ENCODE peak calls at places on chromosomes 4 and X, in nine cellular contexts. One of them, this sample, is unnamed.

GRCh38 chrX:41435708-41436107 is 11.4 kb upstream of the NYX start:
- DNase-seq in AG04449: no peak
- DNase-seq in psoas muscle: no peak
- DNase-seq in AG04450: no peak
- DNase-seq in fibroblast of the aortic adventitia: no peak
- DNase-seq in epithelial cell of esophagus: no peak
- DNase-seq in GM06990: no peak
- DNase-seq in activated B cell treated with CpG ODN at 0.5 μM for 24 hours: no peak
- DNase-seq in cardiac muscle cell: no peak
- DNase-seq in this sample: no peak

GRCh38 chr4:113449407-113449974 is 312.0 kb downstream of the CAMK2D start:
- DNase-seq in AG04449: no peak
- DNase-seq in psoas muscle: no peak
- DNase-seq in AG04450: no peak
- DNase-seq in fibroblast of the aortic adventitia: peak
- DNase-seq in epithelial cell of esophagus: no peak
- DNase-seq in GM06990: no peak
- DNase-seq in activated B cell treated with CpG ODN at 0.5 μM for 24 hours: no peak
- DNase-seq in cardiac muscle cell: peak
- DNase-seq in this sample: no peak

GRCh38 chr4:127210877-127211276 is 421.9 kb upstream of the INTU start:
- DNase-seq in AG04449: no peak
- DNase-seq in psoas muscle: no peak
- DNase-seq in AG04450: no peak
- DNase-seq in fibroblast of the aortic adventitia: no peak
- DNase-seq in epithelial cell of esophagus: no peak
- DNase-seq in GM06990: no peak
- DNase-seq in activated B cell treated with CpG ODN at 0.5 μM for 24 hours: no peak
- DNase-seq in cardiac muscle cell: peak
- DNase-seq in this sample: no peak

GRCh38 chr4:186953601-186954260 is 230.1 kb upstream of the FAT1 start:
- DNase-seq in AG04449: no peak
- DNase-seq in psoas muscle: peak
- DNase-seq in AG04450: no peak
- DNase-seq in fibroblast of the aortic adventitia: no peak
- DNase-seq in epithelial cell of esophagus: no peak
- DNase-seq in GM06990: no peak
- DNase-seq in activated B cell treated with CpG ODN at 0.5 μM for 24 hours: no peak
- DNase-seq in cardiac muscle cell: no peak
- DNase-seq in this sample: no peak

GRCh38 chr4:109548655-109549054 is 11.4 kb upstream of the MCUB start:
- DNase-seq in AG04449: peak
- DNase-seq in psoas muscle: no peak
- DNase-seq in AG04450: peak
- DNase-seq in fibroblast of the aortic adventitia: peak
- DNase-seq in epithelial cell of esophagus: peak
- DNase-seq in GM06990: no peak
- DNase-seq in activated B cell treated with CpG ODN at 0.5 μM for 24 hours: no peak
- DNase-seq in cardiac muscle cell: peak
- DNase-seq in this sample: peak

GRCh38 chr4:25406081-25406692 is 29.1 kb downstream of the ANAPC4 start:
- DNase-seq in AG04449: no peak
- DNase-seq in psoas muscle: no peak
- DNase-seq in AG04450: peak
- DNase-seq in fibroblast of the aortic adventitia: peak
- DNase-seq in epithelial cell of esophagus: no peak
- DNase-seq in GM06990: no peak
- DNase-seq in activated B cell treated with CpG ODN at 0.5 μM for 24 hours: no peak
- DNase-seq in cardiac muscle cell: peak
- DNase-seq in this sample: no peak

GRCh38 chr4:185880571-185880970 is 68.6 kb upstream of the SORBS2 start:
- DNase-seq in AG04449: no peak
- DNase-seq in psoas muscle: no peak
- DNase-seq in AG04450: no peak
- DNase-seq in fibroblast of the aortic adventitia: no peak
- DNase-seq in epithelial cell of esophagus: no peak
- DNase-seq in GM06990: no peak
- DNase-seq in activated B cell treated with CpG ODN at 0.5 μM for 24 hours: no peak
- DNase-seq in cardiac muscle cell: no peak
- DNase-seq in this sample: no peak

GRCh38 chrX:12971282-12972003 is 3.5 kb upstream of the TMSB4X start:
- DNase-seq in AG04449: no peak
- DNase-seq in psoas muscle: no peak
- DNase-seq in AG04450: no peak
- DNase-seq in fibroblast of the aortic adventitia: no peak
- DNase-seq in epithelial cell of esophagus: no peak
- DNase-seq in GM06990: no peak
- DNase-seq in activated B cell treated with CpG ODN at 0.5 μM for 24 hours: no peak
- DNase-seq in cardiac muscle cell: no peak
- DNase-seq in this sample: no peak

GRCh38 chr4:76156635-76157034 is 8.4 kb upstream of the NUP54 start:
- DNase-seq in AG04449: no peak
- DNase-seq in psoas muscle: no peak
- DNase-seq in AG04450: no peak
- DNase-seq in fibroblast of the aortic adventitia: no peak
- DNase-seq in epithelial cell of esophagus: peak
- DNase-seq in GM06990: no peak
- DNase-seq in activated B cell treated with CpG ODN at 0.5 μM for 24 hours: no peak
- DNase-seq in cardiac muscle cell: peak
- DNase-seq in this sample: no peak

GRCh38 chr4:153763404-153763803 is 3.6 kb upstream of the RNF175 start:
- DNase-seq in AG04449: no peak
- DNase-seq in psoas muscle: no peak
- DNase-seq in AG04450: no peak
- DNase-seq in fibroblast of the aortic adventitia: no peak
- DNase-seq in epithelial cell of esophagus: peak
- DNase-seq in GM06990: no peak
- DNase-seq in activated B cell treated with CpG ODN at 0.5 μM for 24 hours: no peak
- DNase-seq in cardiac muscle cell: no peak
- DNase-seq in this sample: no peak
- TF ChIP-seq CTCF in AG04449: no peak
- TF ChIP-seq CTCF in psoas muscle: no peak
- TF ChIP-seq CTCF in AG04450: peak
- TF ChIP-seq CTCF in fibroblast of the aortic adventitia: peak
- TF ChIP-seq CTCF in epithelial cell of esophagus: peak
- TF ChIP-seq CTCF in GM06990: peak
- TF ChIP-seq CTCF in activated B cell treated with CpG ODN at 0.5 μM for 24 hours: no peak
- TF ChIP-seq CTCF in cardiac muscle cell: peak
- TF ChIP-seq CTCF in this sample: peak

GRCh38 chr4:4761128-4761991 is 98.1 kb upstream of the MSX1 start:
- DNase-seq in AG04449: no peak
- DNase-seq in psoas muscle: no peak
- DNase-seq in AG04450: no peak
- DNase-seq in fibroblast of the aortic adventitia: no peak
- DNase-seq in epithelial cell of esophagus: no peak
- DNase-seq in GM06990: peak
- DNase-seq in activated B cell treated with CpG ODN at 0.5 μM for 24 hours: no peak
- DNase-seq in cardiac muscle cell: peak
- DNase-seq in this sample: no peak
- TF ChIP-seq CTCF in AG04449: no peak
- TF ChIP-seq CTCF in psoas muscle: no peak
- TF ChIP-seq CTCF in AG04450: no peak
- TF ChIP-seq CTCF in fibroblast of the aortic adventitia: peak
- TF ChIP-seq CTCF in epithelial cell of esophagus: no peak
- TF ChIP-seq CTCF in GM06990: peak
- TF ChIP-seq CTCF in activated B cell treated with CpG ODN at 0.5 μM for 24 hours: no peak
- TF ChIP-seq CTCF in cardiac muscle cell: peak
- TF ChIP-seq CTCF in this sample: no peak

GRCh38 chr4:20423420-20423819 is 171.7 kb downstream of the SLIT2 start:
- DNase-seq in AG04449: no peak
- DNase-seq in psoas muscle: no peak
- DNase-seq in AG04450: no peak
- DNase-seq in fibroblast of the aortic adventitia: no peak
- DNase-seq in epithelial cell of esophagus: no peak
- DNase-seq in GM06990: no peak
- DNase-seq in activated B cell treated with CpG ODN at 0.5 μM for 24 hours: no peak
- DNase-seq in cardiac muscle cell: no peak
- DNase-seq in this sample: no peak
- TF ChIP-seq CTCF in AG04449: no peak
- TF ChIP-seq CTCF in psoas muscle: no peak
- TF ChIP-seq CTCF in AG04450: no peak
- TF ChIP-seq CTCF in fibroblast of the aortic adventitia: peak
- TF ChIP-seq CTCF in epithelial cell of esophagus: no peak
- TF ChIP-seq CTCF in GM06990: no peak
- TF ChIP-seq CTCF in activated B cell treated with CpG ODN at 0.5 μM for 24 hours: no peak
- TF ChIP-seq CTCF in cardiac muscle cell: no peak
- TF ChIP-seq CTCF in this sample: no peak

GRCh38 chrX:8724176-8724757 is 7.7 kb downstream of the ANOS1 start:
- DNase-seq in AG04449: no peak
- DNase-seq in psoas muscle: no peak
- DNase-seq in AG04450: no peak
- DNase-seq in fibroblast of the aortic adventitia: no peak
- DNase-seq in epithelial cell of esophagus: no peak
- DNase-seq in GM06990: no peak
- DNase-seq in activated B cell treated with CpG ODN at 0.5 μM for 24 hours: no peak
- DNase-seq in cardiac muscle cell: peak
- DNase-seq in this sample: no peak
- TF ChIP-seq CTCF in AG04449: no peak
- TF ChIP-seq CTCF in psoas muscle: no peak
- TF ChIP-seq CTCF in AG04450: peak
- TF ChIP-seq CTCF in fibroblast of the aortic adventitia: no peak
- TF ChIP-seq CTCF in epithelial cell of esophagus: no peak
- TF ChIP-seq CTCF in GM06990: no peak
- TF ChIP-seq CTCF in activated B cell treated with CpG ODN at 0.5 μM for 24 hours: no peak
- TF ChIP-seq CTCF in cardiac muscle cell: peak
- TF ChIP-seq CTCF in this sample: no peak